ENCODE peak calls at places on chromosome 15, in four cellular contexts. W is ovary, C is heart left ventricle, B is esophagus squamous epithelium. F is an unnamed sample. For H3K9me3, the result is how much of the 10 kb centered on the place peaks cover.

GRCh38 chr15:99511529-99511864 is 54.3 kb upstream of the MEF2A start:
- DNase-seq in W (no peak), C (no peak), B (no peak), F (no peak)

GRCh38 chr15:99058421-99058870 is 46.4 kb upstream of the SYNM start:
- DNase-seq in W (peak), C (no peak), B (no peak), F (no peak)

GRCh38 chr15:80849308-80849707 is 70.1 kb downstream of the CEMIP start:
- DNase-seq in W (no peak), C (no peak), B (no peak), F (peak)

GRCh38 chr15:55522741-55523450 is 14.9 kb upstream of the DNAAF4 start:
- DNase-seq in W (no peak), C (no peak), B (no peak), F (no peak)

GRCh38 chr15:80695099-80695910 is at the start of gene ABHD17C:
- DNase-seq in W (peak), C (peak), B (no peak), F (no peak)

GRCh38 chr15:82790321-82790720 is 15.5 kb downstream of the FSD2 start:
- DNase-seq in W (no peak), C (no peak), B (no peak), F (no peak)

GRCh38 chr15:58405865-58406264 is 25.9 kb upstream of the LIPC start:
- DNase-seq in W (no peak), C (no peak), B (no peak), F (no peak)

GRCh38 chr15:31228980-31229826 is 97.4 kb upstream of the KLF13 start:
- DNase-seq in W (no peak), C (no peak), B (no peak), F (no peak)

GRCh38 chr15:39022532-39023305 is 458.1 kb upstream of the RASGRP1 start:
- DNase-seq in W (no peak), C (no peak), B (no peak), F (no peak)

GRCh38 chr15:36430280-36430679 is 149.1 kb upstream of the CDIN1 start:
- DNase-seq in W (no peak), C (no peak), B (no peak), F (no peak)

GRCh38 chr15:84684092-84684491 is 26.1 kb upstream of the NMB start:
- DNase-seq in W (no peak), C (no peak), B (no peak), F (no peak)

GRCh38 chr15:41401904-41402267 is 410 bp downstream of the NDUFAF1 start:
- DNase-seq in W (no peak), C (no peak), B (no peak), F (no peak)

GRCh38 chr15:62895139-62895866 is 147.2 kb upstream of the TPM1 start:
- DNase-seq in W (no peak), C (no peak), B (no peak), F (no peak)

GRCh38 chr15:89095073-89095472 is 6.8 kb downstream of the ABHD2 start:
- DNase-seq in W (no peak), C (no peak), B (no peak), F (no peak)

GRCh38 chr15:33119263-33119662 is 75.3 kb downstream of the FMN1 start:
- DNase-seq in W (no peak), C (no peak), B (no peak), F (no peak)

GRCh38 chr15:23912191-23912590 is 225.1 kb upstream of the NDN start:
- DNase-seq in W (no peak), C (no peak), B (no peak), F (no peak)

GRCh38 chr15:101795455-101795854 is 7.9 kb upstream of the OR4F6 start:
- DNase-seq in W (no peak), C (no peak), B (no peak), F (no peak)

GRCh38 chr15:77369168-77369567 is 50.7 kb downstream of the PEAK1 start:
- DNase-seq in W (no peak), C (no peak), B (no peak), F (no peak)

GRCh38 chr15:43769584-43770228 is 7.1 kb downstream of the ELL3 start:
- DNase-seq in W (peak), C (no peak), B (no peak), F (no peak)

GRCh38 chr15:61831505-61831921 is 228.7 kb downstream of the VPS13C start:
- DNase-seq in W (no peak), C (no peak), B (no peak), F (no peak)

GRCh38 chr15:96331942-96332853 is 1.7 kb downstream of the NR2F2 start:
- DNase-seq in W (peak), C (peak), B (no peak), F (no peak)

GRCh38 chr15:88705769-88706165 is 67.0 kb downstream of the ISG20 start:
- DNase-seq in W (no peak), C (no peak), B (no peak), F (no peak)

GRCh38 chr15:86677316-86677715 is 597.6 kb downstream of the AGBL1 start:
- DNase-seq in W (no peak), C (no peak), B (no peak), F (no peak)

GRCh38 chr15:96495386-96495785 is 164.9 kb downstream of the NR2F2 start:
- DNase-seq in W (no peak), C (no peak), B (no peak), F (no peak)

GRCh38 chr15:25250906-25251622 is 187.8 kb downstream of the UBE3A start:
- DNase-seq in W (peak), C (peak), B (no peak), F (no peak)
- H3K9me3 ChIP-seq in W (under half), C (under half), B (under half), F (under half)

GRCh38 chr15:64774556-64775523 is 549 bp downstream of the RBPMS2 start:
- DNase-seq in W (peak), C (peak), B (no peak), F (no peak)
- H3K4me3 ChIP-seq in W (peak), C (peak), B (peak), F (peak)

GRCh38 chr15:74545061-74545460 is 4.0 kb downstream of the ARID3B start:
- DNase-seq in W (no peak), C (no peak), B (no peak), F (no peak)

GRCh38 chr15:74543583-74543982 is 2.6 kb downstream of the ARID3B start:
- DNase-seq in W (no peak), C (no peak), B (no peak), F (no peak)

GRCh38 chr15:74543043-74543422 is 2.0 kb downstream of the ARID3B start:
- DNase-seq in W (no peak), C (no peak), B (no peak), F (no peak)

GRCh38 chr15:74548236-74548635 is 7.2 kb downstream of the ARID3B start:
- DNase-seq in W (no peak), C (no peak), B (no peak), F (no peak)

DNA sequence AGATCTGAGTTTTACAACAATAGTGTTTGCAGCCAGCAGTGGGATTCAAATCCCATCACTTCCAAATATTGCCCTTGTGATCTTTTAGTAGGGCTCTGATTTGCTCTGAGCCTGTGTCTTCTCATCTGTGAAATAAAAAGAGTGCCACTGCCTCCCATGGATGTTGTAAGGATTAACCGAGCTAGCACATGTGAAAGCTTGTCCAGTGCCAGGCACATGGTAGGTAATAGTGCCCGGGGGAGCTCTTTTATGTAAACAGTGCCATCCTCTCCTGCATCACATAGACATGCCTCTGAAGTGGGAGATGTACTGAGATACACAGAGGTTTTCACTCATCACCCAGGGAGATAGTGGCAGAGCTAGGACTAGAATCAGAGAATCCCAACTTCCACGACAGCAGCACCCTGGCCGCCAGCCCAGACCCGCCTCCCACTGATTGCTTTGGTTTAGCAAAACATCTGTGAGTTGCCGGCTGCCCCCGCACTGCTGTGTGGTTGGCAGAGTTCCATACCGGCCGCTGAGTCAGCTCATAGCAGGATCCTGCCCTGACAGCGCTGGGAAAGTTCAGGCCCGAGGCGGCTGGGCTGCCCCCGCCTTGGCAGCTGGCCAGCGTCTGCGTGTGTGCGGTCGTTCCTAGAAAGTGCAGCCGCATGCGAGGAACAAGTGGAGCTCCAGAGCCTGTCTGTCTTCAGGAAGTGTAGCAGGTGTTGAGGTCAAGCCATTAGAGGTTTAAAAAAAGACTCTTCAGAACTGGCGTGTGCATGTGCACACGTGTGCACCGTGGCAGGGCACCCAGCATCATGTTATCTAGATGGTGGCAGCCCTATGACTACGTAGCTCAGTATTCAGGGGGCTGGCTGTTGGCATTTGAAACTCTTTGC is 5.0 kb downstream of the ARID3B start:
- DNase-seq in W (peak), C (peak), B (peak), F (peak)
- TF ChIP-seq CTCF in W (no peak), C (no peak), B (no peak), F (no peak)

DNA sequence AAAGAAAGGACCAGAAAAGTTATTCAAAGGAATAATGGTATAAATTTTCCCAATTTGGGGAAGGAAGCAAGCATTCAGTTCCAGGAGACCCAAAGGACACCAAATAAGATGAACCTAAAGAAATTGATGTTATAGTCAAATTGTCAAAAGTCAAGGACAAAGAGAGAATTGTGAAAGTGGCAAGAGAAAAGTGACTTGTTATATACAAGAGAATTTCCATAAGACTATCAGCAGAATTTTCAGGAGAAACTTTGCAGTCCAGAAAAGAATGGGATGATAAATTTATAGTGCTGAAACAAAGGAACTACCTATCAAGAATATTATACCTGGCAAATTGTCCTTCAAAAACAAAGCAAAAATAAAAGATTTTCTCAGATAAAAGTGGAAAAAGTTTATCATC is 43.8 kb upstream of the FOXB1 start:
- DNase-seq in W (no peak), C (no peak), B (no peak), F (no peak)
- H3K9me3 ChIP-seq in W (under half), C (half or more), B (under half), F (under half)

GRCh38 chr15:34239151-34239761 is 14.4 kb downstream of the EMC4 start:
- DNase-seq in W (no peak), C (no peak), B (no peak), F (no peak)
- H3K4me3 ChIP-seq in W (no peak), C (no peak), B (no peak), F (no peak)

DNA sequence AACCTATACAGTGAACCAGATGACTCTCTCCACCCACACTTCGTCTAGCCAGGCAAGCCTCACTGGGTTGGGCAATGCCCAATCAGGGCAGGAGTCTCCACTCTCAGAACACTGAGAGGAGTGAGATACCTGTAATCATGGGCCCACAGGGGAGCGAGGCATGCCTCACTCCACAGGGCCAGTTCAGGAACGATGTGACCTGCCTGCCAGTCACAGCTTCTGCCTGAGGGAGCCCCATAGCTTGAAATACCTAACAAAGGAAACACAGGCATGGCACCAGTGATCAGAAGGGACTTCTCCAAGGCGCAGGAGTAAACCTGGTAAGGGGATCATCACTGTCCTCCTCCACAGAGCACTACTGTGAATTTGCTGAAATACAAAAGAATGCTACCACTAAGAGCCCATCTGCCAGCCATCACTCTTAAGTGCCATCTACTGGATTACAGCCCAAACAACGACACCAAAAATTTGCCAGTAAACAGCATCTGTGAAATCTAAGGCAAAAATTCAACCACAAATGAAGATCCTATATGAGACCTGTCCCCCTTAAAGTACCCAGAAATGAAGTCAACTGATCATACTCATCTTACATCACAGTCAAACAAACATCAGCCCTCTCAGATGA is 689.9 kb upstream of the SEMA6D start:
- DNase-seq in W (no peak), C (no peak), B (no peak), F (no peak)
- TF ChIP-seq CTCF in W (no peak), C (no peak), B (no peak), F (no peak)

GRCh38 chr15:25243800-25244097 is 195.1 kb downstream of the UBE3A start:
- DNase-seq in W (peak), C (peak), B (no peak), F (no peak)
- H3K9me3 ChIP-seq in W (under half), C (under half), B (under half), F (under half)